ENCODE peak calls at places on chromosomes 2 and 18, in seven cellular contexts. D, B, V, Q, I, Y and G are unnamed samples.

GRCh38 chr2:31196622-31197021 is 20.7 kb downstream of the CAPN14 start:
- DNase-seq in D (no peak), B (no peak), V (no peak), Q (peak), I (no peak), Y (no peak), G (no peak)

GRCh38 chr18:48693625-48694262 is 154.9 kb downstream of the CTIF start:
- DNase-seq in D (no peak), B (no peak), V (no peak), Q (no peak), I (no peak), Y (no peak), G (no peak)

GRCh38 chr18:14100503-14101286 is 31.5 kb downstream of the ZNF519 start:
- DNase-seq in D (no peak), B (no peak), V (no peak), Q (no peak), I (no peak), Y (no peak), G (no peak)

GRCh38 chr2:170284205-170284604 is 106.3 kb downstream of the MYO3B start:
- DNase-seq in D (no peak), B (no peak), V (no peak), Q (no peak), I (no peak), Y (no peak), G (no peak)

GRCh38 chr2:220075835-220076234 is 448.4 kb downstream of the SLC4A3 start:
- DNase-seq in D (no peak), B (no peak), V (no peak), Q (no peak), I (no peak), Y (no peak), G (no peak)

GRCh38 chr2:48415765-48416515 is 114.0 kb upstream of the STON1 start:
- DNase-seq in D (no peak), B (no peak), V (no peak), Q (no peak), I (no peak), Y (no peak), G (no peak)

GRCh38 chr2:186059096-186059495 is 320.5 kb downstream of the FSIP2 start:
- DNase-seq in D (no peak), B (peak), V (no peak), Q (no peak), I (no peak), Y (no peak), G (no peak)

GRCh38 chr2:10839813-10840212 is 27.2 kb upstream of the PDIA6 start:
- DNase-seq in D (no peak), B (no peak), V (no peak), Q (no peak), I (no peak), Y (no peak), G (no peak)

GRCh38 chr2:151791545-151791944 is 36.7 kb downstream of the ARL5A start:
- DNase-seq in D (no peak), B (no peak), V (no peak), Q (no peak), I (no peak), Y (no peak), G (no peak)
- TF ChIP-seq POLR2A in D (no peak), B (no peak), V (no peak), Q (no peak), I (no peak), Y (no peak), G (no peak)

DNA sequence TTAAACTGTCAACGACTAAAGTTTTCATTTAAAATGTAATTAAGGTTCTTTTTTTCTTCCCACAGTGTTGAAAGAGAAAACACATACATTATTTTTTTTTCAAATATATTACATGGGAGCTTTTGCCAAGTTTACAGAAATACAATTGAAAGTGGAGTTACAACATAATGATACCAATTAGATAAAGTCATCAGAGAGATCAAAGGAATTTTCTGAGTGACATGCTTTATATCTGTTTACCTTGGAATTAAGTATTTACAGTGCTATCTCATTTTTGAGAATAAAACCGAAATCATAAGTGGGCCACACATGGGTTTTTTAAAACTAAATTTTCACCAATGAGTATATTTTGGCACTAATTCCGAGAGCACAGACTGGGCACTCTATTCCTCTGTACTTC is 165.2 kb downstream of the RAPGEF4 start:
- DNase-seq in D (no peak), B (no peak), V (no peak), Q (no peak), I (no peak), Y (no peak), G (no peak)
- TF ChIP-seq CTCF in D (no peak), B (no peak), V (no peak), Q (no peak), I (no peak), Y (no peak), G (no peak)

GRCh38 chr2:70141754-70142589 is 48.8 kb downstream of the C2orf42 start:
- DNase-seq in D (peak), B (peak), V (no peak), Q (no peak), I (no peak), Y (peak), G (no peak)
- TF ChIP-seq POLR2A in D (peak), B (peak), V (peak), Q (peak), I (peak), Y (peak), G (peak)

DNA sequence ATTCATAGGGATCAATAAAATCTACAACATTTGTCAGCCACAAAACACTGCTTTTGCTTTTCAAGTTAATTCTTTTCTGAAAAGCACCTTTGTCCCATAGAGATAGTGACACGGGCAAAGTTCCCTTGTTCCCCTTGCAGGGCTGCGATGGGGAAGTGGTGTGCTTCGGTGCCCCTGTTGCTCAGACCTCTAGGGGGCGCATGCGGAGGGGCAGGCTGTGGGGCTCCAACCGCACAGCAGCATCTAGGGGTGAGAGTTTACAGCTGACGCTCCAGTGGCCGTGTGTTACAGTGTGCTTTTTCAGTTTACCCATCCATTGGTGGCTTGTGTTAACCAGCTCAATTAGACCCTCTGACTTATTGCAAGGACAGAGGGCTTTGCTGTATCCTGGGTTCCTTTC is 1432.2 kb upstream of the ACVR2A start:
- DNase-seq in D (no peak), B (no peak), V (peak), Q (no peak), I (no peak), Y (no peak), G (no peak)
- TF ChIP-seq CTCF in D (no peak), B (no peak), V (peak), Q (no peak), I (no peak), Y (no peak), G (no peak)

GRCh38 chr2:27041708-27042107 is 8.9 kb downstream of the TMEM214 start:
- DNase-seq in D (no peak), B (no peak), V (no peak), Q (no peak), I (no peak), Y (no peak), G (no peak)

GRCh38 chr2:27039871-27040270 is 7.1 kb downstream of the TMEM214 start:
- DNase-seq in D (no peak), B (no peak), V (no peak), Q (no peak), I (no peak), Y (no peak), G (no peak)

GRCh38 chr2:27040282-27040681 is 7.5 kb downstream of the TMEM214 start:
- DNase-seq in D (no peak), B (no peak), V (no peak), Q (no peak), I (no peak), Y (no peak), G (no peak)

GRCh38 chr2:27042985-27043634 is 8.4 kb upstream of the AGBL5 start:
- DNase-seq in D (no peak), B (no peak), V (no peak), Q (no peak), I (no peak), Y (no peak), G (peak)

DNA sequence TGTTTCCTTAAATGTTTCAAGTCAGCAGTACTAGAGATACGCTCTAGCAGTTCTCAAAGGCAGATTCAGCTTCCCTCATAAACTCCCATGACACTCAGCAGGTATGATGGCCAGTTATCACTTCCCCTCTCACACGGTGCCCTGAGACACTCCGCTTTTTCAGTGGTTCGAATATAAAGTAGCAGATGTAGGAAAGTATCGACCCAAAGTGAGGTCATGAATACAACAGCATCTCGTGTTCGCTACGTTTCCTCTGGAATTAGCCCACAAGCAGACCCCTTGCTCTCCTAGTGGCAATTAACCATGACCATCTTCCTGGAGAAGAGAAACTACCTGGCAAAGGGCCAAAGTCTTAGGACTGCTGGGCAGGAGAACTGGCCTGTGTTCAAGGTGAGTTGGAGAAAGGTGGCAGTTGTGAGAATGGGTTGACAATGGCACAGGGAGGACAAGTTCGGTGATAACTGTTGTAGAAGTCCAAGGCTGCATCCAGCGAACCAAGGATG is 9.3 kb upstream of the AGBL5 start:
- DNase-seq in D (no peak), B (no peak), V (no peak), Q (no peak), I (no peak), Y (no peak), G (no peak)
- TF ChIP-seq POLR2A in D (no peak), B (no peak), V (no peak), Q (no peak), I (no peak), Y (no peak), G (no peak)

DNA sequence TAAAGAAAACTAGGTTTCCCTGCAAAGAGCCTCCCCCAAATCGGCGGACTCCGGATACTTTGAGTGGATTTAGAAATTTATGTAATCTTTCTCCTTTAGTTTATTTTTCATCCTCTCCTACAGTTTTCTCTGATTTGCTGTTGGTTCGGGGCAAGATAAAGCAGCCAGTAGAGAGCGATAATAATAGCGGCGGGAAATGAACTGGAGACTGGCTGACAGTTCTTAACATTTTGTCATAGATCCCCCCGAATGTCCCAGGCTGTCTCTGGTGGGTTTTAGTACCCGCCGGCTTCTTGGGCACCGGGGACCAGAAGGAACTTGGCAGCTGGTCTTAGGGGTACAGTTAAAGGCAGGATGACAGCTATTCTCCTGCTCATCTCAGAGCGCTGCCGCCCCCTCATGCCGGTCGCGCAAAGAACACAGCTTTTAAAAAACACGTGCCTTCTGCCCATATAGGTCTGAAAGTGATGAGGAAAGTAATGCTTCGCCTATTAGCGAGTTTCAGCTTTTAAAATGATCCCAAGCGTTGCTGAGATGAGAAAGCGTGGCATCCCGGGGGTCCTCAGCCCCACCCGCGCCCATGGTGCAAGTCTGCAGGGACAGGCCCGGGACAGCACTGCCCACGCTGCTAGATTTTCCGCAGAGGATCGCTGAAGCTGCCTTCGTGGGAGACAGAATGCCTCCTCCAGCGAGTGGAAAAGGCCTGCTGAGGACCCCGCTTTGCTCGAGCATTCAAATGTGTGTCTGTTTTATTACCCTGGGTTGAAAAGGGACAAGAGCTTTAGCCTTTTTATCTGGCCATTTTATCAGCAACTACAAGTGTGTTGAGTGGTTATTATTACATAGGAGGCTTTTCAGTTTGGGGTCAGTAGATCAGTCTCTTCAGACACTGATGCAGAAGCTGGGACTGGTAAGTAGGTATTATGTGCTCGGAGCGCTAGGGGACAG is 3.8 kb downstream of the ONECUT2 start:
- DNase-seq in D (no peak), B (no peak), V (no peak), Q (no peak), I (no peak), Y (no peak), G (no peak)
- TF ChIP-seq CTCF in D (peak), B (no peak), V (no peak), Q (no peak), I (no peak), Y (no peak), G (no peak)

DNA sequence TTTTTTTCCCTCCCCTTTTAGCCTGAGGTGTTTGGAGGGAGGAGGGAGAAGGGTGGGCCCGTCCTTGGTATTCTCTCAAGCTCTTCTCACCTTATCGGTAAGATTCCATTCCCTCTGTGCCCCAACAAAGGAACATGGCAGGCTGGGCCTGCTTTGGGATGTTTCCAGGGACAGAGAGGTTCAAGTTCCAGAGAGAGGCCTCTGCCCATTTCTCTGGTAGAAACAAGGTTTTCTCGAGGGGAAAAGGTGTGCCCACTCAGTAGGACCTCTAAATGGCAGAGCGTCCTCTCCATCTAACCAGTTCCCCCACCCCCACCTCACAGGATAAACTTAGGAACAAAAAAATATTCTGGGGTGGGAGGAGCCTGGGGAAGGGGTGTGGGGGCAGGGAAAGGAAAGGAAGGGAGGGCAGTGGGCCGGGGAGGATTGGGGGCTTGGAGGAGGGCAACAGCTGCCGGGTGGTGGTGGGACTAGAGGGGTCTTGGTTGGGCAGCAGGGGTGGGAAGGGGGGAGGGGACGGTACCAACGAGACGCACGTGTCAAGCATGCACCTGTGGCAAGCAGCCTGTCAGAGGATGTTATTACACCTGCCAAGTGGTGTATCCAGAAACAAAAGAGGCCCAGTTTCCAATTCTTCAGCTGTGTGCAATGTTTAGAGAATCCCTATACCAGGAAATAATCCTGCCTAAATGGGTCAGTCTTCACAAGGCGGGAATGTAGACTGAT is 2.1 kb downstream of the PCBP1 start:
- DNase-seq in D (peak), B (peak), V (peak), Q (peak), I (no peak), Y (peak), G (no peak)
- TF ChIP-seq POLR2A in D (no peak), B (peak), V (no peak), Q (no peak), I (no peak), Y (peak), G (no peak)

GRCh38 chr2:158491072-158491471 is 34.3 kb downstream of the PKP4 start:
- DNase-seq in D (no peak), B (no peak), V (no peak), Q (no peak), I (no peak), Y (no peak), G (no peak)

GRCh38 chr2:158486970-158487325 is 30.2 kb downstream of the PKP4 start:
- DNase-seq in D (no peak), B (no peak), V (no peak), Q (no peak), I (no peak), Y (no peak), G (no peak)

GRCh38 chr2:158487419-158487818 is 30.7 kb downstream of the PKP4 start:
- DNase-seq in D (no peak), B (no peak), V (peak), Q (no peak), I (no peak), Y (no peak), G (no peak)

GRCh38 chr2:158488442-158489216 is 31.9 kb downstream of the PKP4 start:
- DNase-seq in D (no peak), B (no peak), V (no peak), Q (no peak), I (no peak), Y (no peak), G (no peak)

GRCh38 chr2:158489366-158490112 is 32.8 kb downstream of the PKP4 start:
- DNase-seq in D (no peak), B (no peak), V (no peak), Q (no peak), I (no peak), Y (no peak), G (no peak)
- TF ChIP-seq CTCF in D (no peak), B (no peak), V (no peak), Q (no peak), I (no peak), Y (no peak), G (no peak)

GRCh38 chr2:38374978-38375377 is 2.1 kb downstream of the ATL2 start:
- DNase-seq in D (no peak), B (no peak), V (no peak), Q (no peak), I (no peak), Y (no peak), G (no peak)

GRCh38 chr2:38375711-38376345 is 1.2 kb downstream of the ATL2 start:
- DNase-seq in D (no peak), B (peak), V (peak), Q (no peak), I (peak), Y (no peak), G (no peak)

GRCh38 chr2:38376346-38376682 is 759 bp downstream of the ATL2 start:
- DNase-seq in D (peak), B (no peak), V (no peak), Q (no peak), I (no peak), Y (peak), G (peak)

GRCh38 chr2:38377501-38378258 is 607 bp upstream of the ATL2 start:
- DNase-seq in D (peak), B (no peak), V (peak), Q (no peak), I (no peak), Y (no peak), G (no peak)

GRCh38 chr2:38376683-38377500 is at the start of gene ATL2:
- DNase-seq in D (peak), B (peak), V (peak), Q (peak), I (peak), Y (peak), G (peak)
- TF ChIP-seq POLR2A in D (peak), B (peak), V (peak), Q (peak), I (peak), Y (peak), G (peak)

GRCh38 chr2:71157124-71157802 is 26.8 kb downstream of the MPHOSPH10 start:
- DNase-seq in D (peak), B (peak), V (peak), Q (no peak), I (peak), Y (peak), G (peak)
- TF ChIP-seq CTCF in D (peak), B (peak), V (peak), Q (no peak), I (peak), Y (peak), G (peak)